ENCODE peak calls at places on chromosomes 11 and 22, in five cellular contexts. X, K, M, W and N are unnamed samples.

GRCh38 chr22:43241138-43241597 is 54.2 kb upstream of the TTLL12 start:
- DNase-seq in X (peak; percentile 77), K (peak; percentile 88), M (no peak), W (no peak), N (no peak)

GRCh38 chr11:70397983-70398833 is at the start of gene CTTN:
- DNase-seq in X (peak; percentile 96), K (peak; percentile 79), M (peak; percentile 71), W (peak; percentile 99), N (peak; percentile 24)

GRCh38 chr11:46918087-46918751 is at the start of gene LRP4:
- DNase-seq in X (peak; percentile 92), K (no peak), M (no peak), W (peak; percentile 95), N (no peak)

GRCh38 chr22:19731361-19731725 is 8.0 kb downstream of the GP1BB start:
- DNase-seq in X (no peak), K (no peak), M (no peak), W (no peak), N (no peak)

GRCh38 chr11:18204220-18204619 is 31.6 kb downstream of the MRGPRX4 start:
- DNase-seq in X (no peak), K (no peak), M (no peak), W (no peak), N (no peak)

GRCh38 chr22:32733196-32733595 is 68.3 kb upstream of the TIMP3 start:
- DNase-seq in X (no peak), K (no peak), M (no peak), W (no peak), N (no peak)

GRCh38 chr11:63508009-63508408 is 2.1 kb downstream of the LGALS12 start:
- DNase-seq in X (peak; percentile 48), K (peak; percentile 64), M (peak; percentile 28), W (peak; percentile 37), N (no peak)

GRCh38 chr22:25689631-25690030 is 52.4 kb upstream of the MYO18B start:
- DNase-seq in X (no peak), K (no peak), M (no peak), W (no peak), N (no peak)

GRCh38 chr11:72038491-72038890 is 39.8 kb downstream of the IL18BP start:
- DNase-seq in X (peak; percentile 38), K (no peak), M (no peak), W (peak; percentile 52), N (no peak)

GRCh38 chr11:118615282-118615979 is 8.0 kb downstream of the PHLDB1 start:
- DNase-seq in X (no peak), K (peak; percentile 58), M (no peak), W (no peak), N (no peak)

GRCh38 chr11:119094816-119095065 is 6.9 kb downstream of the DPAGT1 start:
- DNase-seq in X (no peak), K (peak; percentile 64), M (no peak), W (peak; percentile 80), N (no peak)

GRCh38 chr22:49151256-49152131 is 676.2 kb downstream of the BRD1 start:
- DNase-seq in X (no peak), K (no peak), M (no peak), W (peak; percentile 55), N (no peak)

GRCh38 chr11:29538339-29539036 is 478.3 kb downstream of the KCNA4 start:
- DNase-seq in X (no peak), K (no peak), M (no peak), W (no peak), N (no peak)
- TF ChIP-seq YY1 in X (no peak), K (no peak), M (no peak), W (no peak), N (no peak)

GRCh38 chr11:44631831-44632230 is 66.4 kb downstream of the CD82 start:
- DNase-seq in X (no peak), K (no peak), M (no peak), W (no peak), N (no peak)

GRCh38 chr11:44632466-44633123 is 67.1 kb downstream of the CD82 start:
- DNase-seq in X (peak; percentile 64), K (peak; percentile 49), M (peak; percentile 45), W (no peak), N (no peak)

GRCh38 chr11:44628730-44629361 is 63.4 kb downstream of the CD82 start:
- DNase-seq in X (no peak), K (no peak), M (no peak), W (no peak), N (no peak)

GRCh38 chr11:44629732-44630345 is 64.4 kb downstream of the CD82 start:
- DNase-seq in X (no peak), K (no peak), M (no peak), W (no peak), N (no peak)

GRCh38 chr11:44630511-44631210 is 65.2 kb downstream of the CD82 start:
- DNase-seq in X (no peak), K (no peak), M (no peak), W (no peak), N (no peak)
- TF ChIP-seq ZBTB33 in X (no peak), K (no peak), M (no peak), W (no peak), N (no peak)

DNA sequence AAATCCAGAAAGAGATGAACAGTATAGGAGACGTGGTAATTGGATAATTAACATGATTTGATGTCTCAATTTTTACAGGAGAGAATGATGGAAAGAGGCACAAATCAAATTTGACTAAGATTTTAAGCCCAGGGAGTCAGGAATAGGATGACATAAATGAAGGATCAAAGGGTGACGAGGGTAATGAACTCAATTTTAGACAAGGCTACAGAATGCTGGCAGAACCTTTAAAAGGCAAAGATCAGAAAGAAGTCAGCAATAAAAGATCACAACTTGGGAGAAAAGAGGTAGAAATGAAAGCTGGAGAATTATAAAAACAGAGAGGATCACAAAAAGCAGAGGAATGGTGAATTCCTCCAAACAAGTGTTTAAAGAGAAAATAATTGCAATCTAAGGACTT is 13.0 kb upstream of the OR8A1 start:
- DNase-seq in X (no peak), K (no peak), M (no peak), W (no peak), N (no peak)
- H3K4me1 ChIP-seq in X (no peaks in the 10 kb centered on the region), K (no peaks in the 10 kb centered on the region), M (no peaks in the 10 kb centered on the region), W (no peaks in the 10 kb centered on the region), N (no peaks in the 10 kb centered on the region)

GRCh38 chr11:78840623-78841022 is 266.0 kb upstream of the NARS2 start:
- DNase-seq in X (no peak), K (no peak), M (no peak), W (no peak), N (no peak)
- TF ChIP-seq YY1 in X (no peak), K (no peak), M (no peak), W (no peak), N (no peak)

DNA sequence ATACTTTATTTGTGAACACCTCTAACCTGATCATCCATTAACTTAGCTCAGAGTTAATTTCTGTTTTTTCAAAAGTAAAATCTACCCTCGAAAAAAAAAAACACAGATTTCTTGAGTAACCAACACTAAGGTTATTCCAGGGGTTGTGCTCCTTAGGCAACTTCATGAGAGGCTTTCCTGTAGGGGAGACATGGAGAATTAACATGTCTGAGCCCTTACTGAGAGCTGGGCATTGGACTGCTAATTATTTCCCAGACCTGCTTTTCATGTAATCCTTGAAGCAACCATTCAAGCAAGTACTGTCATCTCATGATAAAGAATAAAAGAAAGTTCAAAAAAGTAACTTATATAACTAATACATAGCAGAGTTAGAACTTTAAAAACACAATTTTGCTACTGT is 13.5 kb upstream of the UPB1 start:
- DNase-seq in X (no peak), K (no peak), M (no peak), W (no peak), N (no peak)
- TF ChIP-seq ZBTB33 in X (no peak), K (no peak), M (no peak), W (no peak), N (no peak)

GRCh38 chr11:12786891-12787290 is 112.7 kb downstream of the TEAD1 start:
- DNase-seq in X (no peak), K (no peak), M (no peak), W (no peak), N (no peak)

GRCh38 chr11:12787847-12788246 is 113.6 kb downstream of the TEAD1 start:
- DNase-seq in X (no peak), K (no peak), M (no peak), W (no peak), N (no peak)

GRCh38 chr11:12791245-12791644 is 117.0 kb downstream of the TEAD1 start:
- DNase-seq in X (no peak), K (no peak), M (no peak), W (no peak), N (no peak)

GRCh38 chr11:12789574-12789973 is 115.4 kb downstream of the TEAD1 start:
- DNase-seq in X (no peak), K (no peak), M (no peak), W (no peak), N (no peak)

DNA sequence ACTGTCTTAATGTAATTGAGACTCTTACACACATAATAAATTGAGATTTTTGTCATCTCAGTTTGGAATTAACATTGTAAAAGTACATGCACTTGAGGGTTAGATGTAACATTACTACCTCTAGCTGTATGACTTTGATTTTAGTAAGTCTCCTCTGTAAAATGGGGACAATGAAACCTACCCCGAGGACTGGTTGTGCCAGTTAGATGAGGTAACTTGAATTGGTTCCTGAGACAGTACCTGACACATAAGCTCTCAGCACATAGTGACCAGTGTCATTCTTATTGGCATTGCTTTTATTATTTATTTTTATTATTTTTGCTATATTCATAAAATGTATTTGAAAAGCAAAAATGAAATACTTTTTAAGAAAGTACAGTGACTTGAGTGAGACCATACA is 114.8 kb downstream of the TEAD1 start:
- DNase-seq in X (no peak), K (no peak), M (no peak), W (no peak), N (no peak)
- H3K4me1 ChIP-seq in X (peaks cover 11% of the 10 kb centered on the region), K (peaks cover 9% of the 10 kb centered on the region), M (peaks cover 38% of the 10 kb centered on the region), W (peaks cover 12% of the 10 kb centered on the region), N (no peaks in the 10 kb centered on the region)

GRCh38 chr11:132994038-132994502 is 538.2 kb downstream of the OPCML start:
- DNase-seq in X (no peak), K (no peak), M (no peak), W (peak; percentile 37), N (no peak)
- TF ChIP-seq YY1 in X (no peak), K (no peak), M (no peak), W (no peak), N (no peak)

DNA sequence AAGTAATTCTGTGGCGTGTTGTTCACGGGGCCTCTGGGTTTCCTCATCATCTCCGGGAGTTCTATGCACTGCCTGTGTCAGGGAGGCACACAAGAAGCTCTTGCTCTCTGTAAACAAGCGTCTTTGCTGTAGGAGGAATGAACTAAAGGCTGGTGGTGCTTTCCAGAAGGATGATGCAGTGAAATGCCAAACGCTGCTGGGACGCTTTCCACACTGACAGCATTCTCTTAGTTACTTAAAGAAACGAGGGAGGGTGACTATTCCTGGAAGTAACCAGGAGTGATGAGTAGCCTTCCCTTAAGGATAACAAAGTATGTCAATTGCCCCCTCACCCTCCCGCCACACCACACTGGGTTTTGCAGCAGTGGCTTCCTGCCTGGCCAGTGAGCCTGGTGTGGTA is 38.5 kb upstream of the NUP50 start:
- DNase-seq in X (no peak), K (no peak), M (no peak), W (no peak), N (no peak)
- TF ChIP-seq ZBTB33 in X (no peak), K (no peak), M (no peak), W (no peak), N (no peak)

GRCh38 chr22:46619240-46619829 is 851 bp upstream of the GRAMD4 start:
- DNase-seq in X (no peak), K (no peak), M (no peak), W (no peak), N (no peak)
- H3K4me1 ChIP-seq in X (peaks cover 44% of the 10 kb centered on the region), K (peaks cover 37% of the 10 kb centered on the region), M (no peaks in the 10 kb centered on the region), W (no peaks in the 10 kb centered on the region), N (no peaks in the 10 kb centered on the region)

GRCh38 chr11:10261821-10262220 is 32.2 kb downstream of the SBF2 start:
- DNase-seq in X (no peak), K (no peak), M (no peak), W (no peak), N (no peak)
- TF ChIP-seq YY1 in X (no peak), K (no peak), M (no peak), W (no peak), N (no peak)